ENCODE peak calls at places on chromosomes 4 and X, in ten cellular contexts. One of them, this sample, is unnamed.

GRCh38 chr4:114116861-114117260 is 137.4 kb upstream of the ARSJ start:
- DNase-seq in stomach: no peak
- DNase-seq in breast epithelium: no peak
- DNase-seq in heart right ventricle: no peak
- DNase-seq in ascending aorta: no peak
- DNase-seq in pancreas: no peak
- DNase-seq in thoracic aorta: no peak
- DNase-seq in body of pancreas: no peak
- DNase-seq in right lobe of liver: no peak
- DNase-seq in PC-3: no peak
- DNase-seq in this sample: no peak

GRCh38 chrX:77740376-77740905 is 45.6 kb downstream of the ATRX start:
- DNase-seq in thoracic aorta: no peak
- DNase-seq in right lobe of liver: no peak
- DNase-seq in ascending aorta: no peak
- DNase-seq in breast epithelium: no peak
- DNase-seq in heart right ventricle: no peak
- DNase-seq in pancreas: no peak
- DNase-seq in stomach: no peak
- DNase-seq in PC-3: no peak
- DNase-seq in body of pancreas: no peak
- DNase-seq in this sample: no peak

GRCh38 chr4:153523941-153524386 is 57.8 kb downstream of the TMEM131L start:
- DNase-seq in stomach: no peak
- DNase-seq in heart right ventricle: no peak
- DNase-seq in pancreas: peak; percentile 65
- DNase-seq in PC-3: no peak
- DNase-seq in body of pancreas: peak; percentile 57
- DNase-seq in thoracic aorta: no peak
- DNase-seq in right lobe of liver: no peak
- DNase-seq in breast epithelium: no peak
- DNase-seq in ascending aorta: no peak
- DNase-seq in this sample: no peak

GRCh38 chr4:101441446-101441845 is 94.1 kb upstream of the PPP3CA start:
- DNase-seq in right lobe of liver: no peak
- DNase-seq in thoracic aorta: no peak
- DNase-seq in body of pancreas: no peak
- DNase-seq in pancreas: no peak
- DNase-seq in ascending aorta: no peak
- DNase-seq in stomach: no peak
- DNase-seq in heart right ventricle: no peak
- DNase-seq in PC-3: no peak
- DNase-seq in breast epithelium: no peak
- DNase-seq in this sample: no peak

GRCh38 chr4:41456559-41457101 is 81.3 kb upstream of the LIMCH1 start:
- DNase-seq in PC-3: no peak
- DNase-seq in right lobe of liver: no peak
- DNase-seq in body of pancreas: no peak
- DNase-seq in breast epithelium: no peak
- DNase-seq in pancreas: no peak
- DNase-seq in stomach: no peak
- DNase-seq in thoracic aorta: no peak
- DNase-seq in heart right ventricle: no peak
- DNase-seq in ascending aorta: no peak
- DNase-seq in this sample: no peak

GRCh38 chrX:41863343-41864203 is 59.8 kb downstream of the CASK start:
- DNase-seq in stomach: no peak
- DNase-seq in breast epithelium: no peak
- DNase-seq in thoracic aorta: no peak
- DNase-seq in right lobe of liver: no peak
- DNase-seq in pancreas: no peak
- DNase-seq in ascending aorta: no peak
- DNase-seq in body of pancreas: no peak
- DNase-seq in PC-3: peak; percentile 3
- DNase-seq in heart right ventricle: no peak
- DNase-seq in this sample: no peak

GRCh38 chr4:128347930-128348660 is 60.5 kb upstream of the PGRMC2 start:
- DNase-seq in stomach: no peak
- DNase-seq in pancreas: no peak
- DNase-seq in body of pancreas: no peak
- DNase-seq in ascending aorta: no peak
- DNase-seq in breast epithelium: no peak
- DNase-seq in PC-3: peak; percentile 16
- DNase-seq in right lobe of liver: no peak
- DNase-seq in thoracic aorta: no peak
- DNase-seq in heart right ventricle: no peak
- DNase-seq in this sample: no peak

GRCh38 chr4:6516762-6517161 is 44.3 kb upstream of the PPP2R2C start:
- DNase-seq in heart right ventricle: peak; percentile 28
- DNase-seq in PC-3: no peak
- DNase-seq in stomach: no peak
- DNase-seq in pancreas: no peak
- DNase-seq in thoracic aorta: no peak
- DNase-seq in ascending aorta: no peak
- DNase-seq in breast epithelium: no peak
- DNase-seq in body of pancreas: no peak
- DNase-seq in right lobe of liver: no peak
- DNase-seq in this sample: no peak

GRCh38 chr4:4524364-4524763 is 17.5 kb downstream of the STX18 start:
- DNase-seq in thoracic aorta: no peak
- DNase-seq in stomach: no peak
- DNase-seq in body of pancreas: no peak
- DNase-seq in PC-3: no peak
- DNase-seq in breast epithelium: no peak
- DNase-seq in right lobe of liver: no peak
- DNase-seq in ascending aorta: no peak
- DNase-seq in pancreas: no peak
- DNase-seq in heart right ventricle: no peak
- DNase-seq in this sample: no peak

GRCh38 chr4:103994059-103994458 is 274.3 kb upstream of the TACR3 start:
- DNase-seq in pancreas: no peak
- DNase-seq in right lobe of liver: no peak
- DNase-seq in thoracic aorta: no peak
- DNase-seq in body of pancreas: no peak
- DNase-seq in stomach: no peak
- DNase-seq in breast epithelium: no peak
- DNase-seq in ascending aorta: no peak
- DNase-seq in heart right ventricle: no peak
- DNase-seq in PC-3: peak; percentile 25
- DNase-seq in this sample: no peak

GRCh38 chr4:38696697-38697096 is 32.7 kb downstream of the KLF3 start:
- DNase-seq in thoracic aorta: no peak
- DNase-seq in stomach: no peak
- DNase-seq in PC-3: no peak
- DNase-seq in breast epithelium: no peak
- DNase-seq in body of pancreas: no peak
- DNase-seq in heart right ventricle: no peak
- DNase-seq in pancreas: no peak
- DNase-seq in ascending aorta: no peak
- DNase-seq in right lobe of liver: no peak
- DNase-seq in this sample: no peak

GRCh38 chrX:153878969-153879653 is 6.9 kb downstream of the L1CAM start:
- DNase-seq in ascending aorta: no peak
- DNase-seq in breast epithelium: no peak
- DNase-seq in heart right ventricle: no peak
- DNase-seq in stomach: no peak
- DNase-seq in PC-3: no peak
- DNase-seq in thoracic aorta: no peak
- DNase-seq in body of pancreas: no peak
- DNase-seq in pancreas: no peak
- DNase-seq in right lobe of liver: no peak
- DNase-seq in this sample: no peak

GRCh38 chr4:184280591-184281071 is 63.0 kb upstream of the ENPP6 start:
- DNase-seq in right lobe of liver: no peak
- DNase-seq in PC-3: no peak
- DNase-seq in heart right ventricle: no peak
- DNase-seq in thoracic aorta: no peak
- DNase-seq in stomach: no peak
- DNase-seq in pancreas: no peak
- DNase-seq in ascending aorta: no peak
- DNase-seq in body of pancreas: no peak
- DNase-seq in breast epithelium: no peak
- DNase-seq in this sample: no peak

DNA sequence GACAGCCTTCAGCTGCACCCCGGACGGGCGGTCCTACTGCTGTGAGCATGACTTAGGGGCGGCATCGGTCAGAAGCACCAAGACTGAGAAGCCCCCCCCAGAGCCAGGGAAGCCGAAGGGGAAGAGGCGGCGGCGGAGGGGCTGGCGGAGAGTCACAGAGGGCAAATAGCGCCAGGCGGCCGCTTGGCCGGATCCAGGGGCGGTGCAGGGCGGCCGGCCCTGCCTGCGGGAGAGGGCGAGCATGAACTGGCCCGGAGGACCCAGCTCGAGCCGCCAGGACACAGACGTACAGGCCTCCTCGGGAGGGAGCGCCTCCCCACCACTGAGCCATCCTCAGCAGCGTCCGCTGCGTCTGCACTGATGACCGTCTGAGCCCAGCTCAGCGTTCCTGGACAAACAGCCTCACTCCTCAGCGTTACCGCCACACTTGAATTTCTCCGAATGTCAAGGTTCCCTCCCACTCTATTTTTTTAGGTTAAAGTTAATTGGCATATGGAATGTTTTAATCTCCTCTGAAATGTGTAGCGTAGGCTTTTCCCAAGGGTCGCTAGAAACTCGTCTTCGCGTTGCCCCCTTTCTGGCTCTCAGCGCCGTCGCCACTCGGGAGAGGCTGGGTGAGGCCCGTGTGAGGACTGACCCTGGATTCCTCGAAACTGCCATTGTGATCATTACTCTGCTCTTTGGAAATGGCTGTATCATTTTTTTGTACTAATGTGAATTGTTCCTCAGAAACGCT is 29.9 kb downstream of the NELFA start:
- DNase-seq in PC-3: no peak
- DNase-seq in right lobe of liver: peak; percentile 49
- DNase-seq in thoracic aorta: no peak
- DNase-seq in pancreas: no peak
- DNase-seq in heart right ventricle: no peak
- DNase-seq in breast epithelium: no peak
- DNase-seq in ascending aorta: peak; percentile 54
- DNase-seq in stomach: no peak
- DNase-seq in body of pancreas: no peak
- DNase-seq in this sample: peak; percentile 70
- H3K36me3 ChIP-seq in PC-3: peaks cover 22% of the 10 kb centered on the region
- H3K36me3 ChIP-seq in right lobe of liver: peaks cover 53% of the 10 kb centered on the region
- H3K36me3 ChIP-seq in thoracic aorta: peaks cover 52% of the 10 kb centered on the region
- H3K36me3 ChIP-seq in pancreas: peaks cover 44% of the 10 kb centered on the region
- H3K36me3 ChIP-seq in heart right ventricle: peaks cover 100% of the 10 kb centered on the region
- H3K36me3 ChIP-seq in breast epithelium: peaks cover 15% of the 10 kb centered on the region
- H3K36me3 ChIP-seq in ascending aorta: peaks cover 74% of the 10 kb centered on the region
- H3K36me3 ChIP-seq in stomach: peaks cover 100% of the 10 kb centered on the region
- H3K36me3 ChIP-seq in body of pancreas: peaks cover 26% of the 10 kb centered on the region
- H3K36me3 ChIP-seq in this sample: peaks cover 26% of the 10 kb centered on the region

DNA sequence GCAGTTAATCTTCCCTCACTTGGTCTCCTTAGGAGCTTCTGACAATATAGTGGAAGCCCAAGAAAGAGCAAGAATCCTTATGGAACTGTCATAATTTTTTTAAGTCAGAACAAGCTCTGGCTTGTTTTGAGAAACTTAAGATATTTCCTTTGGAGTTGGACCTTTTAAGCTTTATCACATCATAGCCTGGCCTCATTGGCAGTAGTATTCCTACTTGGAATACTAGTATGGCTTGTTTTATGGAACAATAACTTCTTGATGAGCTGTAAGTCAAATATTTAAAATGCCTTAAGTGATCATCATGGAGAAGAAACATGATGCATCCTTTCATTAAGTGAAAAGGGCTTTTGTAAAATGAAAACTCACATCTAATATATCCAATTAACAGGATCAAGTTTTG is 78.0 kb upstream of the NRK start:
- DNase-seq in breast epithelium: no peak
- DNase-seq in stomach: no peak
- DNase-seq in body of pancreas: no peak
- DNase-seq in right lobe of liver: no peak
- DNase-seq in PC-3: peak; percentile 73
- DNase-seq in pancreas: no peak
- DNase-seq in heart right ventricle: no peak
- DNase-seq in ascending aorta: no peak
- DNase-seq in thoracic aorta: no peak
- DNase-seq in this sample: no peak
- TF ChIP-seq CTCF in breast epithelium: no peak
- TF ChIP-seq CTCF in stomach: no peak
- TF ChIP-seq CTCF in body of pancreas: no peak
- TF ChIP-seq CTCF in right lobe of liver: no peak
- TF ChIP-seq CTCF in PC-3: no peak
- TF ChIP-seq CTCF in pancreas: no peak
- TF ChIP-seq CTCF in heart right ventricle: no peak
- TF ChIP-seq CTCF in ascending aorta: no peak
- TF ChIP-seq CTCF in thoracic aorta: no peak
- TF ChIP-seq CTCF in this sample: no peak

DNA sequence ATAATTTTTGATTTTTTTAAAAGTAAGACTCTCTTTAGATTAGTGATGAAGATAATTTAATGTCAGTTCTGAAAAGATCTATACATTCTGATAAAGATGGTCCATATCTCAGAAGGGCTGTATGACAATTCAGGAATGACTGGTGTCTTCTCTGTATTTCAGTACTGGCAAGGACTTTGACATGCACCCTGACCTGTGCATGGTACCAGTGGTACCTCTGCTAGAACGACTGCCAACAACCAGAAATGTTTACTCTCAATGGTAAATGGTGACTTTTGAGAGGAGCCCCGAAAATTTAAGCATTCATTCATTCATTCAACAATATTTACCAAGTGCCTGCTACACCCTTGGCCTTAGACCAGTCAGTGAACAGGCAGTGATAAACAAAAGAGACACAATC is 4.8 kb downstream of the NR3C2 start:
- DNase-seq in thoracic aorta: no peak
- DNase-seq in pancreas: no peak
- DNase-seq in stomach: no peak
- DNase-seq in right lobe of liver: no peak
- DNase-seq in heart right ventricle: no peak
- DNase-seq in ascending aorta: no peak
- DNase-seq in PC-3: no peak
- DNase-seq in breast epithelium: no peak
- DNase-seq in body of pancreas: no peak
- DNase-seq in this sample: no peak
- H3K27ac ChIP-seq in thoracic aorta: no peak overlapping the region
- H3K27ac ChIP-seq in pancreas: no peak overlapping the region
- H3K27ac ChIP-seq in stomach: no peak overlapping the region
- H3K27ac ChIP-seq in right lobe of liver: no peak overlapping the region
- H3K27ac ChIP-seq in heart right ventricle: no peak overlapping the region
- H3K27ac ChIP-seq in ascending aorta: no peak overlapping the region
- H3K27ac ChIP-seq in PC-3: no peak overlapping the region
- H3K27ac ChIP-seq in breast epithelium: no peak overlapping the region
- H3K27ac ChIP-seq in body of pancreas: no peak overlapping the region
- H3K27ac ChIP-seq in this sample: no peak overlapping the region

DNA sequence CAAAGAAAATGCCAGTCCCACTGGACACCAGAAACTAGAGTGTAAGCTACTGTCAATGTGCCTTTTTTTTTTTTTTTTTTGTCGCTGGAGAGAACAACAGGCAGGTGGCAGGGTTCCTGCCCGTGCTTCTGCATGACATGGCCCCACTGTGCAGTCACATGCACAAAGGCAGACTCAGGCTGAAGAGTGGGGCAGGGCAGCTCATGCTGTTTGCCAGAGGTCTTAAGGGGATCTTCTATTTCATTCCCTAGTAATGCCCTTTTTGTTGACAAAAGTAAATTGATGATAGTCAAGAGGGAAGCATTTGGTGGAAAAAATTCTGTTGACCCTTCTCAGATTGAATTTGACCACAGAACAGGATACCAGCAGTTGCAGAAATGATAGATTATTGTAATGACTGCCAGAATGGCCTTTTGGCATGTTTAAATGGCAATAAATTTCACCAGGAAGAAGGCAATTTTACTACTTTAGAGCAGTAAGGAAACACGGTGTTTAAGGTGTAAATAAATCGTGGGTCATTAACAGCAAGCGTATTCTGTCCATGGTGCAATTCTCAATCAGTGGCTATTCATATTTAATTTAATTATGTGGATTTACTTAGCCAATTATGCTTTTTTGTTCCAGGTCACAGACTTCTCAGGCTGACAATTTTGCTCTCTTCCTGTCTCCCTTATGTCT is 80.9 kb downstream of the NKX6-1 start:
- DNase-seq in stomach: no peak
- DNase-seq in right lobe of liver: no peak
- DNase-seq in pancreas: no peak
- DNase-seq in thoracic aorta: no peak
- DNase-seq in heart right ventricle: no peak
- DNase-seq in breast epithelium: no peak
- DNase-seq in body of pancreas: peak; percentile 42
- DNase-seq in ascending aorta: no peak
- DNase-seq in PC-3: no peak
- DNase-seq in this sample: no peak
- H3K36me3 ChIP-seq in stomach: no peaks in the 10 kb centered on the region
- H3K36me3 ChIP-seq in right lobe of liver: no peaks in the 10 kb centered on the region
- H3K36me3 ChIP-seq in pancreas: no peaks in the 10 kb centered on the region
- H3K36me3 ChIP-seq in thoracic aorta: no peaks in the 10 kb centered on the region
- H3K36me3 ChIP-seq in heart right ventricle: no peaks in the 10 kb centered on the region
- H3K36me3 ChIP-seq in breast epithelium: no peaks in the 10 kb centered on the region
- H3K36me3 ChIP-seq in body of pancreas: no peaks in the 10 kb centered on the region
- H3K36me3 ChIP-seq in ascending aorta: no peaks in the 10 kb centered on the region
- H3K36me3 ChIP-seq in PC-3: no peaks in the 10 kb centered on the region
- H3K36me3 ChIP-seq in this sample: no peaks in the 10 kb centered on the region